ENCODE peak calls at places on chromosomes 16 and 17, in seven cellular contexts. X is A549, W is psoas muscle, U is neural progenitor cell, I is tibial nerve, D is suprapubic skin, A is H1. Q is an unnamed sample.

GRCh38 chr16:56860226-56861020 is 4.6 kb upstream of the SLC12A3 start:
- DNase-seq in X (no peak), W (no peak), U (no peak), I (no peak), D (no peak), A (no peak), Q (no peak)

GRCh38 chr17:15446036-15446435 is 21.4 kb downstream of the CDRT4 start:
- DNase-seq in X (no peak), W (no peak), U (peak; percentile 44), I (no peak), D (no peak), A (no peak), Q (no peak)

GRCh38 chr17:67376509-67376891 is 581 bp upstream of the PITPNC1 start:
- DNase-seq in X (no peak), W (no peak), U (no peak), I (no peak), D (no peak), A (no peak), Q (peak; percentile 63)

GRCh38 chr17:78132767-78133178 is 2.2 kb downstream of the TMC8 start:
- DNase-seq in X (no peak), W (no peak), U (no peak), I (no peak), D (peak; percentile 62), A (no peak), Q (no peak)

GRCh38 chr16:88338111-88338510 is 44.6 kb upstream of the ZNF469 start:
- DNase-seq in X (no peak), W (peak; percentile 18), U (no peak), I (no peak), D (no peak), A (no peak), Q (no peak)

GRCh38 chr16:73565925-73566324 is 518.0 kb upstream of the ZFHX3 start:
- DNase-seq in X (no peak), W (no peak), U (no peak), I (no peak), D (no peak), A (no peak), Q (no peak)

GRCh38 chr17:69870091-69870530 is 204.9 kb upstream of the KCNJ16 start:
- DNase-seq in X (peak; percentile 10), W (no peak), U (peak; percentile 34), I (no peak), D (no peak), A (peak; percentile 50), Q (no peak)

GRCh38 chr17:50290074-50290702 is 15.9 kb downstream of the TMEM92 start:
- DNase-seq in X (peak; percentile 87), W (peak; percentile 83), U (no peak), I (peak; percentile 45), D (peak; percentile 94), A (no peak), Q (peak; percentile 100)

GRCh38 chr17:48663134-48663924 is 37.2 kb upstream of the HOXB9 start:
- DNase-seq in X (no peak), W (no peak), U (no peak), I (no peak), D (no peak), A (no peak), Q (no peak)

GRCh38 chr16:876523-877241 is 76.1 kb upstream of the GNG13 start:
- DNase-seq in X (no peak), W (no peak), U (no peak), I (no peak), D (no peak), A (no peak), Q (no peak)

GRCh38 chr17:44062871-44063270 is 3.6 kb downstream of the LSM12 start:
- DNase-seq in X (no peak), W (no peak), U (no peak), I (no peak), D (no peak), A (no peak), Q (no peak)

GRCh38 chr17:4944163-4944553 is 4.1 kb downstream of the RNF167 start:
- DNase-seq in X (no peak), W (peak; percentile 39), U (no peak), I (no peak), D (no peak), A (no peak), Q (no peak)

GRCh38 chr17:51819820-51820219 is 338.7 kb downstream of the CA10 start:
- DNase-seq in X (no peak), W (no peak), U (no peak), I (no peak), D (no peak), A (no peak), Q (no peak)

GRCh38 chr17:1958134-1958881 is 66.8 kb downstream of the RTN4RL1 start:
- DNase-seq in X (no peak), W (no peak), U (no peak), I (no peak), D (no peak), A (no peak), Q (no peak)

GRCh38 chr17:65463242-65463641 is 98.2 kb downstream of the AXIN2 start:
- DNase-seq in X (no peak), W (peak; percentile 90), U (no peak), I (no peak), D (no peak), A (no peak), Q (peak; percentile 94)

GRCh38 chr17:29078183-29079045 is 35.5 kb downstream of the PIPOX start:
- DNase-seq in X (no peak), W (no peak), U (no peak), I (no peak), D (no peak), A (no peak), Q (no peak)

GRCh38 chr16:67150058-67150832 is 553 bp downstream of the B3GNT9 start:
- DNase-seq in X (peak; percentile 62), W (peak; percentile 71), U (peak; percentile 86), I (no peak), D (peak; percentile 74), A (no peak), Q (peak; percentile 78)

DNA sequence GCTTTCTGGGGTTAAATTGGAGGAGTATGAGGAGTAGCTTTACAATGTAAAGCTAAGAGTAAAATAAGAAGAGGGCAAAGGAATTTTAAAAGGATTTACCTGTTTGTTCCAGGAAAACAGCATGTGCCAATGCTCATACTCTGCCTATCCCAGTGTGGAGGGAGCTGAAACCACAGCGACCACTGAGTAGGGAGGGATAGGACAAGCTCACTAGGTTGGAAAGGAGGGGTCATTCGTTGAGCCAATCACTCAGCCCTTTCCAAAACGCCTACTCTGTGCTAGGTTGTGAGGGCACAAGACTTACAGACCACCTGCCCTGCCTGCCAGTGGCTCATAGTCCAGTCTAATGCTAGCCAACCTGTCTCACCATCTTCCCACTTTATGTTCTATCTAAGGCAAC is 1.1 kb upstream of the DNAJC7 start:
- DNase-seq in X (no peak), W (no peak), U (peak; percentile 28), I (no peak), D (no peak), A (no peak), Q (no peak)
- H3K27ac ChIP-seq in X (peak overlapping the region; percentile 93), W (peak overlapping the region; percentile 95), U (no peak overlapping the region), I (peak overlapping the region; percentile 92), D (peak overlapping the region; percentile 85), A (peak overlapping the region; percentile 98), Q (peak overlapping the region; percentile 96)

DNA sequence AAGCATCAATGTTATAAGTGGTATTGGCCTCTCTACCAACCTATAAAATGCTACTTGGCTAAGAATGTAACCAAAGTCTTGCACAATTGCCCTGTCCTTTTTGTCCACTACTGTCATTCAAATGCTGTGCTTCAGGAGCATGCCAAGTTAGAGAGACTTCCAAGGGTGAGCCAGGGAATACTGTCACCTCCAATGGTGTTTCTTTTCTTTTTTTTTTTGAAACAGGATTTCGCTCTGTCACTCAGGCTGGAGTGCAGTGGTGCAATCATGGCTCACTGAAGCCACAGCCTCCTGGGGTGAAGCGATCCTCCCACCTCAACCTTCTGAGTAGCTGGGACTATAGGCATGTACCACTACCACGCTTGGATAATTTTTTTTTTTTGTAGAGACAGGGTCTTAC is 43.7 kb upstream of the ERN1 start:
- DNase-seq in X (no peak), W (no peak), U (no peak), I (no peak), D (no peak), A (no peak), Q (no peak)
- H3K4me1 ChIP-seq in X (no peaks in the 10 kb centered on the region), W (peaks cover 73% of the 10 kb centered on the region), U (no peaks in the 10 kb centered on the region), I (no peaks in the 10 kb centered on the region), D (peaks cover 3% of the 10 kb centered on the region), A (no peaks in the 10 kb centered on the region), Q (peaks cover 6% of the 10 kb centered on the region)

GRCh38 chr16:30185683-30186421 is 2.5 kb downstream of the CORO1A start:
- DNase-seq in X (no peak), W (peak; percentile 76), U (no peak), I (no peak), D (peak; percentile 74), A (no peak), Q (no peak)

GRCh38 chr16:30185141-30185682 is 1.8 kb downstream of the CORO1A start:
- DNase-seq in X (no peak), W (peak; percentile 58), U (no peak), I (no peak), D (no peak), A (no peak), Q (no peak)

GRCh38 chr16:30186782-30187555 is 3.6 kb downstream of the CORO1A start:
- DNase-seq in X (peak; percentile 53), W (peak; percentile 89), U (peak; percentile 74), I (peak; percentile 41), D (peak; percentile 85), A (no peak), Q (no peak)

GRCh38 chr16:30187556-30187865 is 4.1 kb downstream of the CORO1A start:
- DNase-seq in X (no peak), W (no peak), U (no peak), I (no peak), D (no peak), A (no peak), Q (no peak)

DNA sequence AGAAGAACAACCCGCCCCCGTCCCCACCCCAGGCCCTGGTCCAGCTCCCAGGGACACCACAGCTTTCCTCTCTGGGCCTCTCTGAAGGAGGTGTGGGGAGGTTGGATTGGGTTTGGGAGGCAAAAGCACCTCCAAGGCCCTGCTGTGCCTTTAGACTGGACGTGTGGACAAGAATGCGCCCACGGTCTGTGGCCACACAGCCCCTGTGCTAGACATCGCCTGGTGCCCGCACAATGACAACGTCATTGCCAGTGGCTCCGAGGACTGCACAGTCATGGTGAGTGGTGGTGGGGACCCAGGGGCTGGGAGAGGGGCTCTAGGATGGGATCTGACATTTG is 3.0 kb downstream of the CORO1A start:
- DNase-seq in X (no peak), W (no peak), U (no peak), I (no peak), D (no peak), A (no peak), Q (no peak)
- H3K27ac ChIP-seq in X (no peak overlapping the region), W (no peak overlapping the region), U (no peak overlapping the region), I (no peak overlapping the region), D (peak overlapping the region; percentile 34), A (no peak overlapping the region), Q (no peak overlapping the region)

GRCh38 chr17:61218438-61218837 is 181.2 kb upstream of the TBX2 start:
- DNase-seq in X (peak; percentile 12), W (no peak), U (no peak), I (no peak), D (no peak), A (no peak), Q (peak; percentile 49)

GRCh38 chr17:61214753-61215152 is 184.9 kb upstream of the TBX2 start:
- DNase-seq in X (no peak), W (no peak), U (no peak), I (no peak), D (no peak), A (no peak), Q (no peak)

GRCh38 chr17:61216066-61216465 is 183.6 kb upstream of the TBX2 start:
- DNase-seq in X (no peak), W (no peak), U (no peak), I (no peak), D (no peak), A (no peak), Q (no peak)

GRCh38 chr17:61219460-61219859 is 180.2 kb upstream of the TBX2 start:
- DNase-seq in X (no peak), W (no peak), U (no peak), I (no peak), D (no peak), A (no peak), Q (no peak)

GRCh38 chr17:61217878-61218437 is 181.7 kb upstream of the TBX2 start:
- DNase-seq in X (no peak), W (no peak), U (no peak), I (no peak), D (no peak), A (no peak), Q (no peak)
- H3K4me1 ChIP-seq in X (peaks cover 15% of the 10 kb centered on the region), W (no peaks in the 10 kb centered on the region), U (no peaks in the 10 kb centered on the region), I (peaks cover 3% of the 10 kb centered on the region), D (no peaks in the 10 kb centered on the region), A (no peaks in the 10 kb centered on the region), Q (peaks cover 22% of the 10 kb centered on the region)